ENCODE peak calls at places on chromosomes 13 and 19, in five cellular contexts. P is neuronal stem cell, L is mesenchymal stem cell, T is trophoblast cell, U is H9. Z is an unnamed sample.

GRCh38 chr13:83618966-83619365 is 263.3 kb downstream of the SLITRK1 start:
- DNase-seq in U (no peak), L (no peak), T (no peak), P (no peak), Z (no peak)

GRCh38 chr13:25602206-25602605 is 230.4 kb downstream of the ATP8A2 start:
- DNase-seq in P (no peak), L (no peak), T (no peak), U (peak), Z (no peak)

GRCh38 chr19:5154129-5154798 is 185.4 kb downstream of the KDM4B start:
- DNase-seq in T (peak), U (peak), L (no peak), P (no peak), Z (no peak)

GRCh38 chr19:55657004-55657747 is 2.3 kb downstream of the U2AF2 start:
- DNase-seq in P (no peak), U (no peak), L (no peak), T (no peak), Z (no peak)

GRCh38 chr19:768424-768823 is 17.5 kb downstream of the MISP start:
- DNase-seq in U (no peak), L (peak), T (peak), P (no peak), Z (no peak)

GRCh38 chr19:43652546-43652874 is 12.9 kb upstream of the CADM4 start:
- DNase-seq in T (no peak), U (no peak), L (no peak), P (no peak), Z (no peak)

GRCh38 chr13:35164324-35164932 is 222.4 kb downstream of the NBEA start:
- DNase-seq in P (peak), L (peak), U (no peak), T (peak), Z (no peak)

GRCh38 chr19:3969435-3970312 is 1.2 kb downstream of the DAPK3 start:
- DNase-seq in L (peak), T (peak), U (peak), P (peak), Z (no peak)

GRCh38 chr13:57631607-57632275 is at the start of gene PCDH17:
- DNase-seq in T (peak), P (peak), U (peak), L (peak), Z (peak)

GRCh38 chr13:31545616-31546015 is 193.7 kb upstream of the RXFP2 start:
- DNase-seq in U (no peak), P (no peak), T (no peak), L (no peak), Z (no peak)

GRCh38 chr19:55258476-55258827 is 365 bp downstream of the PPP6R1 start:
- DNase-seq in U (no peak), P (no peak), L (peak), T (no peak), Z (no peak)

GRCh38 chr19:38786572-38787265 is 2.3 kb upstream of the LGALS7B start:
- DNase-seq in P (no peak), T (no peak), L (no peak), U (no peak), Z (no peak)

GRCh38 chr19:29482855-29483640 is 42.7 kb upstream of the VSTM2B start:
- DNase-seq in T (no peak), U (no peak), P (no peak), L (no peak), Z (no peak)

GRCh38 chr13:98180092-98180491 is 3.0 kb upstream of the RNF113B start:
- DNase-seq in U (no peak), L (no peak), P (no peak), T (no peak), Z (no peak)

GRCh38 chr19:29596885-29597525 is 9.1 kb upstream of the POP4 start:
- DNase-seq in T (peak), L (peak), P (peak), U (no peak), Z (no peak)

GRCh38 chr19:17803264-17803896 is 8.4 kb downstream of the B3GNT3 start:
- DNase-seq in P (no peak), T (no peak), U (no peak), L (no peak), Z (no peak)

GRCh38 chr19:9032136-9032626 is 22.0 kb upstream of the MUC16 start:
- DNase-seq in L (no peak), U (no peak), P (no peak), T (no peak), Z (no peak)

GRCh38 chr19:45687599-45687998 is 4.2 kb downstream of the SNRPD2 start:
- DNase-seq in T (no peak), L (no peak), P (no peak), U (no peak), Z (no peak)

GRCh38 chr13:40375522-40376171 is 290.8 kb downstream of the FOXO1 start:
- DNase-seq in P (no peak), L (no peak), U (no peak), T (no peak), Z (peak)

GRCh38 chr19:29115181-29115580 is 97.8 kb downstream of the UQCRFS1 start:
- DNase-seq in L (no peak), U (no peak), T (no peak), P (no peak), Z (no peak)

GRCh38 chr13:95644611-95645052 is at the start of gene DZIP1:
- DNase-seq in U (peak), T (peak), P (peak), L (peak), Z (no peak)

GRCh38 chr19:17302391-17303166 is 646 bp downstream of the ABHD8 start:
- DNase-seq in L (no peak), T (peak), P (no peak), U (no peak), Z (no peak)

GRCh38 chr19:50189326-50189725 is 14.1 kb upstream of the MYH14 start:
- DNase-seq in P (no peak), L (no peak), T (no peak), U (no peak), Z (no peak)

DNA sequence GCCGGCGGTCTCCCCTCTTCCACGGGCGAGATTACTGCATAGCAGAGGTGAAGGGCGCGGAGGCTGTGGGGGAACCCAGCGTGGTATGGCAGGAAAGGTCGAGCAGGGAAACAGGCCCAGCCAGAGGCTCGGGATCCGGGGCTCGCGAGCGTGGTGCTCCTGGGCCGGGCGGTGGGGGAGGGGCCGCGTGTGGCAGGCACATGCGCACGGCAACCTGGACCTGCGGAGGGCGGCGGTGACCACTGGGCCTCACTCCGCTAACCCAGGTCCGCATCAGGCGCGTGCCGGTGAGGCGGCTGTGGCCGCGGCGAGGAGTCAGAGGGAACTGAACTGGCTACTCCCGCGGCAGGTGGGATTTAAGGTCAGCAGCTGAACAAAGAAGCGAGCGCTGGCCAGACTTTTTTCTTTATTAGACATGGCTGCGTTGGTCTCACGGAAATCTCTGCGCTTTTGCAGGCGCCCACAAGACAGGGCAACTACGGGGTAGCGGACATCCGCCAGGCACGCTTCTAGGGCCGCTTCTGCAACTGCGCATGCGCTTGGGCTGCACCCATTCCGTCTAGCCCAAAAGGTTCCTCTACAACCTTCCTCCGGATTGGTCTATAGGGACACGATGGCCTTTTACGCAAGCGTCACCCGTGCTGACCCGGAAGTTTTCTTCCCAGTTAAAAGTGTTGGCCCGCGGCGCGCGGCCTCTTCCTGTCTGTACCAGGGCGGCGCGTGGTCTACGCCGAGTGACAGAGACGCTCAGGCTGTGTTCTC is at the start of gene RPS5:
- DNase-seq in L (peak), U (peak), P (peak), T (peak), Z (peak)
- H2BK120ac ChIP-seq in L (peak), U (no peak), P (no peak), T (peak), Z (peak)

DNA sequence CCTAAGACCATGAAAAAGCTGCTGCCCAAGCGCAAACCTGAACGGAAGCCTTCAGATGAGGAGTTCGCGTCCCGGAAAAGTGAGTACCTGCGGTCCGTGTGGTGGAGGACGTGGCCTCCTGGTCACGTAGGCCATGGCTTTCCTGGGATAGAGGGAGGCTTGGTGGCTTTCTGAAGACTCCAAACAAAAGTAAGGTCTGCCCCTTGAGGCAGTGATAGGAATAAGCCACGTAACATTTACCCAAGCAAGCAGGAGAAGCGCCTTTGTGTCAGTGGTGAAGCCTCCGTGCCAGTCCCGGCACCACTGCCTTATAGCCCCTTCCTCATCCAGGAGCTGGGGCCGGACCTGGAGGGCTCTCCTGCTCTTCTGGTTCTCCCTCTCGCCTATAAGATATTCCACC is 34.3 kb upstream of the TEX29 start:
- DNase-seq in U (no peak), T (no peak), P (no peak), L (no peak), Z (no peak)
- H2BK12ac ChIP-seq in U (no peak), T (no peak), P (no peak), L (peak), Z (no peak)

GRCh38 chr13:101305981-101306411 is 110.3 kb downstream of the NALCN start:
- DNase-seq in T (peak), U (no peak), L (no peak), P (no peak), Z (no peak)
- H2BK120ac ChIP-seq in T (peak), U (no peak), L (no peak), P (no peak), Z (no peak)

GRCh38 chr13:47798906-47799305 is 202.2 kb downstream of the SUCLA2 start:
- DNase-seq in L (peak), T (no peak), P (no peak), U (no peak), Z (no peak)

GRCh38 chr13:47800593-47800992 is 200.5 kb downstream of the SUCLA2 start:
- DNase-seq in T (no peak), U (no peak), P (no peak), L (no peak), Z (no peak)

GRCh38 chr13:47798194-47798593 is 202.9 kb downstream of the SUCLA2 start:
- DNase-seq in P (no peak), L (no peak), T (no peak), U (no peak), Z (no peak)

GRCh38 chr13:47794963-47795362 is 206.1 kb downstream of the SUCLA2 start:
- DNase-seq in T (peak), L (peak), P (no peak), U (no peak), Z (no peak)

GRCh38 chr13:47796816-47797215 is 204.3 kb downstream of the SUCLA2 start:
- DNase-seq in P (no peak), U (no peak), T (peak), L (no peak), Z (no peak)
- H2BK12ac ChIP-seq in P (no peak), U (no peak), T (no peak), L (no peak), Z (no peak)

GRCh38 chr19:13840751-13841338 is 36.1 kb upstream of the NANOS3 start:
- DNase-seq in T (no peak), P (no peak), L (no peak), U (no peak), Z (no peak)
- H2BK120ac ChIP-seq in T (peak), P (peak), L (peak), U (no peak), Z (peak)

DNA sequence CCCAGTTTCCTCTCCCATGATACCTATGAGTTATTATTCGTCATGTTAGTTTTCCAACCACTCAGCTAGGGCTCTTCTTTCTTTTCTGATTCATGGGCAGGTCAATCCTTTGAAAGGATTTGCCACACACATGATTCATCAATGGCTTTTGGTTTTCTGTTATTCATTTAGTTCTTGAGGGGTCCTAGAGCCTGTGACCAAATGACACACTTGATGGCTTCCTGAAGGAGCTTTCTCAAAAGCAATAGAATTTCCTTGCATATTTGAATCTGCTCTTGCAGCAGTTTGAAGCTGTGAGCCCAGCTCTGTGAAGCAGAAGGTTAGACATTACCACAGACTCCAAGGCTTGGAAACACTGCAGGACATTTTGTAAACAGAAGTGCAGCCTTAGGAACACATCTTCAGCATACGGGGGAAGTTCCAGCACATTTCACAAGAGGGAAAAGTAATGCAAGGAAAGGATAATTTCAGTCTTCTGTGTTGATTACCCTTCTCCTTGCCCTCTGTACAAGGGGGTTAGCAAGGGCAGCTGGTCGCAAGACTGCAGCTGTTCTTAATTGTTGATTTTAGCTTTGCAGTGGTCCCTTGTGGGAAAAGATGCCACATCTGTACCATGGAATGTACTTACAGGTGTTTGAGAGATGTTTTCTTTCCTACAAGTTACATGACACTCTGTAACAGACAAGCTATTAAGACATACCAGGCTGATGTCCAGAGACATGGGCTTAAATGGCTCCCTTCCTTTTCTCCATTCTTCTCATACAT is 338.6 kb downstream of the KCNRG start:
- DNase-seq in L (peak), T (no peak), U (no peak), P (no peak), Z (no peak)
- H2BK12ac ChIP-seq in L (no peak), T (no peak), U (no peak), P (no peak), Z (no peak)

DNA sequence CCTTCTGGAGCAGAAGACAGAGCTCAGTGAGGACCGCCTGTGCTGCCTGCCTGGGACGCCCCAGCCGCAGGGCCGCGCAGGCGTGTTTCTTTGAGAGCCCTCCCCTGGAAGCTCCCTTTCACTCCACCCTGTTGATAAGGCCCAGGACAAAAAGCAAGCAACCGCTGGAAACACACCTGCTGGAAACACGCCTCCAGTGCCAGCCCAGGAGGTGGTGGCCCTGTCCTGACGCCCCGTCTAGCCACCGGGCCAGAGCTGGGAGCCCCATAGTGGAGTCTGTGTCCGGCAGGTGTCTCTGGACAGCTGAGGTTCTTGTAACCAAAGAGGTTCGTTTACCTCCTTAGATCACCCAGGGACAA is 173.8 kb downstream of the KATNAL1 start:
- DNase-seq in T (no peak), U (no peak), L (no peak), P (no peak), Z (no peak)
- H2BK120ac ChIP-seq in T (peak), U (no peak), L (no peak), P (no peak), Z (no peak)